ENCODE peak calls at places on chromosomes 2 and 18, in eight cellular contexts. K is stomach, M is Caco-2, C is osteoblast, S is kidney epithelial cell, G is cardiac fibroblast, J is HepG2, P is dorsolateral prefrontal cortex. Q is an unnamed sample.
A peak's percentile ranks its signal among the peaks of the same experiment; 100 is the strongest.

GRCh38 chr2:201938151-201938815 is 95.4 kb upstream of the FZD7 start:
- DNase-seq in M (no peak), S (no peak), J (no peak), K (no peak), G (no peak), C (no peak), P (no peak), Q (no peak)

GRCh38 chr2:86518498-86518897 is 44.7 kb downstream of the CHMP3 start:
- DNase-seq in J (peak; percentile 39), M (no peak), G (peak; percentile 42), S (no peak), C (no peak), P (peak; percentile 54), K (no peak), Q (no peak)

GRCh38 chr2:154015233-154015632 is 143.5 kb downstream of the GALNT13 start:
- DNase-seq in G (no peak), C (no peak), S (no peak), K (no peak), P (no peak), J (no peak), M (no peak), Q (no peak)

GRCh38 chr2:241950878-241951331 is 81.4 kb downstream of the RTP5 start:
- DNase-seq in M (peak; percentile 78), C (peak; percentile 98), P (peak; percentile 76), S (peak; percentile 4), K (peak; percentile 81), J (peak; percentile 71), G (peak; percentile 74), Q (no peak)

GRCh38 chr2:64296695-64297346 is 152.6 kb upstream of the PELI1 start:
- DNase-seq in M (no peak), S (no peak), P (no peak), J (no peak), C (no peak), G (no peak), K (no peak), Q (no peak)

GRCh38 chr2:218856168-218856895 is 3.3 kb upstream of the WNT6 start:
- DNase-seq in S (no peak), C (peak; percentile 35), J (no peak), M (peak; percentile 60), K (no peak), P (no peak), G (no peak), Q (no peak)

GRCh38 chr2:162118166-162119031 is 33.6 kb downstream of the GCG start:
- DNase-seq in J (no peak), M (no peak), C (peak; percentile 77), K (no peak), P (peak; percentile 61), S (no peak), G (peak; percentile 60), Q (no peak)

GRCh38 chr18:59265246-59266018 is 7.8 kb downstream of the RAX start:
- DNase-seq in J (no peak), C (peak; percentile 85), P (no peak), M (no peak), G (no peak), K (no peak), S (no peak), Q (no peak)

GRCh38 chr2:37456479-37456878 is 112.0 kb downstream of the QPCT start:
- DNase-seq in J (no peak), K (no peak), M (no peak), C (no peak), S (no peak), G (peak; percentile 45), P (no peak), Q (no peak)

GRCh38 chr2:27071990-27072830 is 756 bp upstream of the OST4 start:
- DNase-seq in C (peak; percentile 94), G (peak; percentile 93), S (no peak), K (peak; percentile 37), M (no peak), J (no peak), P (no peak), Q (no peak)

GRCh38 chr2:16279201-16279570 is 338.8 kb downstream of the MYCN start:
- DNase-seq in S (no peak), P (no peak), M (no peak), J (no peak), C (no peak), G (no peak), K (no peak), Q (no peak)

GRCh38 chr18:61595615-61596014 is 262.4 kb downstream of the CDH20 start:
- DNase-seq in J (no peak), K (no peak), G (no peak), P (no peak), M (no peak), C (no peak), S (no peak), Q (no peak)

GRCh38 chr2:88303865-88304264 is 133.7 kb downstream of the THNSL2 start:
- DNase-seq in C (no peak), S (no peak), M (no peak), J (no peak), K (no peak), P (no peak), G (no peak), Q (no peak)

GRCh38 chr18:10838594-10838993 is 310.8 kb downstream of the PIEZO2 start:
- DNase-seq in J (no peak), G (peak; percentile 48), P (no peak), S (no peak), M (no peak), C (no peak), K (no peak), Q (no peak)

DNA sequence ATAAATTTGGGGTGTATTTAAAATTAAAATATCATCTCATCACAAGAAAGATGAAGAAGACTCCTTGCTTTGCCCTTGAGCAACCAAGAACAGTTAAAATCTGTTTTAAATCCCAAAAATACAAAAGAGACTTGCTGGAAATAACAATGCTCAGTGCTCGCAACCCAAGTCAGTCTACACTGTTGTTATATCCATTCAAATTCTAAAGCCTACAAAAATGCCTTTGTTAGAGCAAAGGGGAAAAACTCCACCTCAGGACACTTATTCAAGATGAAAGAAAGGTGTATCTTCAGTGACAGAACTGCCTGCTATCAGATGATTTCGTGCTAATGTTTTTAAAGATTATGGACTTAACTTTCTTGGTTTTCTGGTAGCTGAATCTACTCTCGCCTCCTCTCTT is 111.9 kb upstream of the TANK start:
- DNase-seq in P (no peak), J (no peak), S (no peak), C (no peak), K (no peak), G (no peak), M (no peak), Q (no peak)
- H3K4me3 ChIP-seq in P (no peak overlapping the region), J (no peak overlapping the region), S (no peak overlapping the region), C (no peak overlapping the region), K (no peak overlapping the region), G (no peak overlapping the region), M (no peak overlapping the region), Q (no peak overlapping the region)

DNA sequence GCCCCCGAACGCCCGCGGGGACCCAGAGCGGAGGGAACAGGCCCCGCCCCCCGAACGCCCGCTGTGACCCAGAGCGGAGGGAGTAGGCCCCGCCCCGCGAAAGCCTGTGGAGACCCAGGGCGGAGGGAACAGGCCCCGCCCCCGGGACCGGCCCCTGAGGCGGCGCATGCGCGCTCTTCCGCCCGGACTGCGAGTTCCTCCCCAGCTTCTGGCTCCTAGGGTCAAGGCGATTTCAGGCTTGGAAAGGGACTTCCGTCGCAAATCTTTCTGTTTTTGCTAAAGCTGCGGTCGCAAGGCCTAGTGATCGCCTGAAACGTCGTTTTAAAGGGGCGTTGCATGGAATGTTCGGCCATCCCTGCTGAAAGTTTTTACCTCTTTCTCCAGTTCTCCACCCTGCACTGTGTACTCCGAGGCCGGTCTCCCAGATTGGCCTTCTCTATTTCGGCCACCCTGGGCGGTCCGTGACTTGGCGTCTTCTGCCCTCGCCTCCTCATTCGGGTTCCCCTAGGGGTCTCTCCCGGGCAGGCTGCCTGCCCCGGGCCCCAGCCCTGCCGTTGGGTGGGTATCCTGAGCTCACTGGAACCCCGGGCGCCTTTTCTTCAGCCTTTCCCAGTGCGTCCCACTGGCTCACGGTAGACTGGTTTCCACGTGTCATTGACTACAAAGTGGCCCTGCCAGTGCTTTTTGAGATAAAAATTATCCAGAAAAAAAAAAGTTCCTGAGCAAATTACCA is 372 bp upstream of the WDSUB1 start:
- DNase-seq in M (peak; percentile 99), C (peak; percentile 99), G (peak; percentile 96), P (peak; percentile 99), J (peak; percentile 97), S (peak; percentile 63), K (peak; percentile 100), Q (peak; percentile 72)
- TF ChIP-seq CTCF in M (no peak), C (no peak), G (no peak), P (no peak), J (peak; percentile 34), S (no peak), K (no peak), Q (no peak)

GRCh38 chr18:26700728-26701127 is 152.4 kb upstream of the KCTD1 start:
- DNase-seq in P (no peak), C (no peak), S (no peak), K (no peak), J (no peak), G (no peak), M (no peak), Q (no peak)

GRCh38 chr18:26700201-26700600 is 151.8 kb upstream of the KCTD1 start:
- DNase-seq in M (no peak), P (no peak), J (no peak), S (no peak), G (no peak), K (no peak), C (no peak), Q (no peak)

GRCh38 chr18:26702023-26702422 is 153.7 kb upstream of the KCTD1 start:
- DNase-seq in P (no peak), C (no peak), J (no peak), K (no peak), M (no peak), G (no peak), S (no peak), Q (no peak)

GRCh38 chr18:26706796-26707406 is 158.5 kb upstream of the KCTD1 start:
- DNase-seq in G (peak; percentile 75), P (no peak), C (no peak), K (peak; percentile 42), S (no peak), J (no peak), M (no peak), Q (no peak)

DNA sequence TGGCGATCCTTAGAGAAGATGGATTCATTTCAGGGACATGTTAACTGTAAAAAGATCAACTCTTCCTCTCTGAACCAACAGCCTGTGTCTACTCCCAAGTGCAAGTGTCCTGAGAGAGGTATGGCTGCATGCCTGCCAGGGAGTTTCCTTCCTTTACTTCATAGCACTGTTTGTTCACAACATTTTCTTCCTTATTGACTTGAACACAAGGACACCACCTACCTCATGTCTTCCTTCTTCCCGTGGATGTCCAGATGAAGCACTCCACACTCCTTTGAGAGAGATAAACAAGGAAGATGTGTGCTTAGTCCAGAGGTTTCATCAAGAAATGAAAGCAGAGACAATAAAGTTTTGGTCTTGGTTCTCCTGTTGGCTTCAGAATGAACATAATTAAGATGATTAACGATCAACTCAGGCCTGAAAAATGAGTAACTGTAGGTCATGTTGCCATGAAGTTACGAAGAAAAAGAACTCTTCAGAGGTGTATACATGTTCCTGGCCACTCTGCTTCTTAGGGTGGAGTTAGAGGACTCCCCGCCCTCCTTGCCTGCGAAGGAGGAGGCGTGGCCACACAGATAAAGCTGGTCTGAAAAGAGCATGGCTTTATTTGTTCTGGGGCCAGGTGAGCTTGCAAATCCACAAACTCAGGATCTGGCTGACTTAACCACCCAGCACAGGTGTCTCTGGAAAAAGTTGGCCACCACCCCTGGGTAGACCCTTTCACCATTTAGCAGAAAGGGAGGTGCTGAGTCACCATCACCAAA is 155.0 kb upstream of the KCTD1 start:
- DNase-seq in J (no peak), K (peak; percentile 83), S (no peak), C (no peak), P (no peak), G (no peak), M (no peak), Q (no peak)
- H3K4me3 ChIP-seq in J (no peak overlapping the region), K (peak overlapping the region; percentile 19), S (no peak overlapping the region), C (no peak overlapping the region), P (no peak overlapping the region), G (no peak overlapping the region), M (no peak overlapping the region), Q (no peak overlapping the region)

GRCh38 chr2:237471457-237472186 is 15.4 kb upstream of the MLPH start:
- DNase-seq in M (peak; percentile 63), J (peak; percentile 51), C (peak; percentile 82), S (no peak), K (peak; percentile 79), G (peak; percentile 73), P (no peak), Q (no peak)
- TF ChIP-seq CTCF in M (peak; percentile 62), J (peak; percentile 86), C (peak; percentile 84), S (peak; percentile 86), K (peak; percentile 75), G (peak; percentile 89), P (peak; percentile 34), Q (peak; percentile 75)

Q was measured in LNCaP clone FGC.